ENCODE peak calls at places on chromosome 20, in eight cellular contexts. G is fibroblast of pulmonary artery, Q is H9, O is BJ, R is RWPE1, I is fibroblast of the aortic adventitia, M is AG08396, H is T follicular helper cell. T is an unnamed sample.

GRCh38 chr20:51713213-51713598 is 55.0 kb downstream of the ATP9A start:
- DNase-seq in O (no peak), Q (no peak), M (no peak), I (no peak), H (no peak), G (no peak), R (no peak), T (no peak)

GRCh38 chr20:44942264-44942973 is 17.8 kb downstream of the TOMM34 start:
- DNase-seq in G (no peak), O (no peak), I (no peak), Q (no peak), M (no peak), H (no peak), R (no peak), T (peak; percentile 21)

GRCh38 chr20:31608256-31608980 is 3.3 kb downstream of the ID1 start:
- DNase-seq in G (peak; percentile 85), H (no peak), R (peak; percentile 92), O (no peak), Q (peak; percentile 92), M (peak; percentile 76), I (peak; percentile 63), T (peak; percentile 95)

GRCh38 chr20:53914091-53914860 is 156.1 kb downstream of the BCAS1 start:
- DNase-seq in M (no peak), R (no peak), H (no peak), O (no peak), Q (no peak), I (peak; percentile 92), G (peak; percentile 61), T (no peak)

GRCh38 chr20:18436847-18437246 is 30.0 kb downstream of the DZANK1 start:
- DNase-seq in Q (no peak), R (no peak), G (no peak), H (no peak), I (no peak), M (no peak), O (no peak), T (no peak)

GRCh38 chr20:33896509-33896908 is 85.4 kb downstream of the CHMP4B start:
- DNase-seq in Q (no peak), R (no peak), I (peak; percentile 78), G (peak; percentile 65), M (peak; percentile 33), O (no peak), H (no peak), T (no peak)

GRCh38 chr20:5191829-5192569 is 65.2 kb downstream of the CDS2 start:
- DNase-seq in I (peak; percentile 90), O (peak; percentile 28), M (peak; percentile 70), R (peak; percentile 79), H (peak; percentile 9), Q (peak; percentile 58), G (peak; percentile 88), T (peak; percentile 16)

GRCh38 chr20:63037669-63038268 is 31.0 kb upstream of the BHLHE23 start:
- DNase-seq in Q (no peak), O (no peak), H (no peak), G (no peak), I (no peak), M (no peak), R (no peak), T (no peak)

GRCh38 chr20:32487381-32487780 is 97.8 kb downstream of the NOL4L start:
- DNase-seq in I (no peak), M (no peak), Q (no peak), R (no peak), G (no peak), O (no peak), H (no peak), T (no peak)

GRCh38 chr20:63767886-63768285 is 28.3 kb downstream of the SLC2A4RG start:
- DNase-seq in O (no peak), Q (no peak), I (no peak), R (no peak), G (no peak), M (no peak), H (no peak), T (no peak)

GRCh38 chr20:62018437-62019143 is 47.1 kb downstream of the TAF4 start:
- DNase-seq in Q (no peak), G (no peak), M (no peak), R (no peak), H (no peak), I (no peak), O (no peak), T (no peak)

GRCh38 chr20:54212226-54212625 is 4.3 kb downstream of the PFDN4 start:
- DNase-seq in G (peak; percentile 62), I (peak; percentile 89), O (no peak), Q (no peak), H (no peak), M (peak; percentile 47), R (no peak), T (no peak)

GRCh38 chr20:62906209-62906608 is 20.1 kb downstream of the DIDO1 start:
- DNase-seq in M (no peak), I (no peak), H (no peak), O (no peak), Q (no peak), R (no peak), G (no peak), T (no peak)

GRCh38 chr20:45373353-45374100 is 4.6 kb downstream of the TP53TG5 start:
- DNase-seq in Q (peak; percentile 90), R (peak; percentile 93), H (peak; percentile 87), O (no peak), M (peak; percentile 85), G (peak; percentile 86), I (peak; percentile 87), T (peak; percentile 94)

GRCh38 chr20:52103911-52104545 is 87.6 kb downstream of the ZFP64 start:
- DNase-seq in M (peak; percentile 27), G (peak; percentile 11), Q (peak; percentile 69), I (no peak), O (no peak), R (peak; percentile 26), H (no peak), T (peak; percentile 68)

GRCh38 chr20:51495921-51496545 is 46.5 kb downstream of the NFATC2 start:
- DNase-seq in I (no peak), O (no peak), R (no peak), H (no peak), M (no peak), G (no peak), Q (no peak), T (no peak)

GRCh38 chr20:17935761-17936160 is 32.8 kb downstream of the SNX5 start:
- DNase-seq in M (no peak), O (no peak), I (no peak), R (no peak), Q (no peak), G (peak; percentile 21), H (no peak), T (no peak)

GRCh38 chr20:63456429-63457284 is 15.8 kb downstream of the KCNQ2 start:
- DNase-seq in H (no peak), Q (no peak), R (no peak), G (no peak), O (no peak), M (no peak), I (peak; percentile 10), T (no peak)

GRCh38 chr20:18783385-18783959 is 30.1 kb upstream of the SCP2D1 start:
- DNase-seq in O (no peak), G (no peak), M (no peak), I (no peak), H (no peak), R (no peak), Q (no peak), T (no peak)

GRCh38 chr20:50541606-50542041 is 31.4 kb downstream of the PTPN1 start:
- DNase-seq in Q (no peak), I (no peak), R (no peak), H (no peak), O (no peak), M (no peak), G (no peak), T (no peak)

GRCh38 chr20:43669332-43669731 is 2.4 kb downstream of the MYBL2 start:
- DNase-seq in Q (no peak), H (no peak), G (peak; percentile 32), I (no peak), M (no peak), O (no peak), R (peak; percentile 31), T (no peak)

GRCh38 chr20:49612127-49612738 is 44.3 kb upstream of the PTGIS start:
- DNase-seq in R (no peak), O (no peak), M (no peak), I (no peak), G (no peak), H (no peak), Q (no peak), T (no peak)

GRCh38 chr20:61166324-61166723 is 85.7 kb upstream of the CDH4 start:
- DNase-seq in G (peak; percentile 25), Q (no peak), O (no peak), M (peak; percentile 32), I (peak; percentile 43), H (no peak), R (peak; percentile 65), T (no peak)

GRCh38 chr20:62370115-62370806 is 3.1 kb upstream of the LAMA5 start:
- DNase-seq in H (no peak), G (peak; percentile 75), I (peak; percentile 83), O (peak; percentile 31), M (peak; percentile 78), Q (no peak), R (peak; percentile 79), T (no peak)

GRCh38 chr20:21179796-21180195 is 53.9 kb downstream of the KIZ start:
- DNase-seq in H (no peak), M (no peak), I (peak; percentile 77), Q (no peak), R (no peak), O (no peak), G (peak; percentile 47), T (no peak)

GRCh38 chr20:45339084-45339483 is 9.1 kb downstream of the SDC4 start:
- DNase-seq in Q (no peak), R (peak; percentile 85), O (no peak), G (no peak), H (no peak), M (no peak), I (no peak), T (no peak)

GRCh38 chr20:62922451-62922921 is 3.8 kb downstream of the DIDO1 start:
- DNase-seq in I (no peak), H (peak; percentile 37), O (no peak), M (no peak), R (no peak), G (no peak), Q (no peak), T (no peak)

GRCh38 chr20:57198359-57199072 is 67.9 kb downstream of the BMP7 start:
- DNase-seq in H (no peak), Q (no peak), O (no peak), G (no peak), M (no peak), R (no peak), I (no peak), T (no peak)

GRCh38 chr20:45826381-45827019 is 612 bp downstream of the TNNC2 start:
- DNase-seq in H (no peak), M (peak; percentile 56), I (peak; percentile 37), Q (no peak), R (no peak), O (no peak), G (peak; percentile 26), T (no peak)

GRCh38 chr20:1330075-1330830 is 1.3 kb upstream of the SDCBP2 start:
- DNase-seq in Q (no peak), O (no peak), M (no peak), I (peak; percentile 86), H (peak; percentile 34), G (peak; percentile 74), R (peak; percentile 44), T (no peak)

GRCh38 chr20:34538671-34539123 is 19.8 kb upstream of the MAP1LC3A start:
- DNase-seq in G (peak; percentile 71), R (peak; percentile 42), I (peak; percentile 76), H (peak; percentile 35), O (no peak), M (peak; percentile 66), Q (peak; percentile 64), T (peak; percentile 72)

GRCh38 chr20:31738729-31739549 is at the start of gene TPX2:
- DNase-seq in Q (peak; percentile 98), G (peak; percentile 97), H (peak; percentile 67), M (peak; percentile 97), O (peak; percentile 90), R (peak; percentile 100), I (peak; percentile 97), T (peak; percentile 94)